ENCODE peak calls at places on chromosomes 2 and 18, in six cellular contexts. One of them, this sample, is unnamed. For H4K20me1, the result is how much of the 10 kb centered on the place peaks cover.

GRCh38 chr2:151230627-151231026 is 31.0 kb downstream of the RBM43 start:
- DNase-seq in HCT116: no peak
- DNase-seq in endothelial cell of umbilical vein: no peak
- DNase-seq in IMR-90: no peak
- DNase-seq in hepatocyte: no peak
- DNase-seq in astrocyte: no peak
- DNase-seq in this sample: peak

GRCh38 chr2:45210466-45211195 is 201.4 kb upstream of the SIX2 start:
- DNase-seq in HCT116: no peak
- DNase-seq in endothelial cell of umbilical vein: no peak
- DNase-seq in IMR-90: peak
- DNase-seq in hepatocyte: no peak
- DNase-seq in astrocyte: no peak
- DNase-seq in this sample: peak

GRCh38 chr18:29712785-29713184 is 1329.8 kb downstream of the DSC3 start:
- DNase-seq in HCT116: no peak
- DNase-seq in endothelial cell of umbilical vein: peak
- DNase-seq in IMR-90: no peak
- DNase-seq in hepatocyte: no peak
- DNase-seq in astrocyte: peak
- DNase-seq in this sample: no peak

GRCh38 chr18:13406049-13406615 is 187.6 kb downstream of the LDLRAD4 start:
- DNase-seq in HCT116: no peak
- DNase-seq in endothelial cell of umbilical vein: no peak
- DNase-seq in IMR-90: no peak
- DNase-seq in hepatocyte: no peak
- DNase-seq in astrocyte: no peak
- DNase-seq in this sample: no peak

GRCh38 chr2:241762321-241762932 is 14.2 kb upstream of the GAL3ST2 start:
- DNase-seq in HCT116: no peak
- DNase-seq in endothelial cell of umbilical vein: no peak
- DNase-seq in IMR-90: no peak
- DNase-seq in hepatocyte: no peak
- DNase-seq in astrocyte: no peak
- DNase-seq in this sample: no peak

GRCh38 chr2:111157798-111158197 is 37.1 kb downstream of the BCL2L11 start:
- DNase-seq in HCT116: no peak
- DNase-seq in endothelial cell of umbilical vein: no peak
- DNase-seq in IMR-90: no peak
- DNase-seq in hepatocyte: no peak
- DNase-seq in astrocyte: no peak
- DNase-seq in this sample: no peak

GRCh38 chr2:207128867-207129266 is 36.9 kb downstream of the KLF7 start:
- DNase-seq in HCT116: no peak
- DNase-seq in endothelial cell of umbilical vein: no peak
- DNase-seq in IMR-90: no peak
- DNase-seq in hepatocyte: no peak
- DNase-seq in astrocyte: no peak
- DNase-seq in this sample: no peak

GRCh38 chr2:157173740-157174184 is 83.7 kb upstream of the GALNT5 start:
- DNase-seq in HCT116: no peak
- DNase-seq in endothelial cell of umbilical vein: peak
- DNase-seq in IMR-90: peak
- DNase-seq in hepatocyte: peak
- DNase-seq in astrocyte: peak
- DNase-seq in this sample: peak

GRCh38 chr2:159712929-159713575 is 746 bp downstream of the MARCHF7 start:
- DNase-seq in HCT116: no peak
- DNase-seq in endothelial cell of umbilical vein: no peak
- DNase-seq in IMR-90: no peak
- DNase-seq in hepatocyte: no peak
- DNase-seq in astrocyte: no peak
- DNase-seq in this sample: peak

GRCh38 chr2:109256921-109257320 is 127.9 kb downstream of the SH3RF3 start:
- DNase-seq in HCT116: no peak
- DNase-seq in endothelial cell of umbilical vein: no peak
- DNase-seq in IMR-90: peak
- DNase-seq in hepatocyte: no peak
- DNase-seq in astrocyte: peak
- DNase-seq in this sample: no peak

GRCh38 chr2:207136872-207137271 is 28.9 kb downstream of the KLF7 start:
- DNase-seq in HCT116: no peak
- DNase-seq in endothelial cell of umbilical vein: no peak
- DNase-seq in IMR-90: no peak
- DNase-seq in hepatocyte: no peak
- DNase-seq in astrocyte: no peak
- DNase-seq in this sample: no peak

GRCh38 chr2:162215162-162215561 is 28.1 kb downstream of the FAP start:
- DNase-seq in HCT116: no peak
- DNase-seq in endothelial cell of umbilical vein: no peak
- DNase-seq in IMR-90: no peak
- DNase-seq in hepatocyte: no peak
- DNase-seq in astrocyte: no peak
- DNase-seq in this sample: no peak

GRCh38 chr2:133240505-133241230 is 327.6 kb downstream of the NCKAP5 start:
- DNase-seq in HCT116: no peak
- DNase-seq in endothelial cell of umbilical vein: peak
- DNase-seq in IMR-90: peak
- DNase-seq in hepatocyte: no peak
- DNase-seq in astrocyte: peak
- DNase-seq in this sample: peak

GRCh38 chr2:75523313-75524275 is 37.1 kb downstream of the EVA1A start:
- DNase-seq in HCT116: peak
- DNase-seq in endothelial cell of umbilical vein: peak
- DNase-seq in IMR-90: peak
- DNase-seq in hepatocyte: peak
- DNase-seq in astrocyte: peak
- DNase-seq in this sample: peak

GRCh38 chr18:47877892-47878291 is 52.6 kb downstream of the SMAD2 start:
- DNase-seq in HCT116: no peak
- DNase-seq in endothelial cell of umbilical vein: no peak
- DNase-seq in IMR-90: peak
- DNase-seq in hepatocyte: no peak
- DNase-seq in astrocyte: peak
- DNase-seq in this sample: no peak

GRCh38 chr2:234137400-234138014 is 87.0 kb downstream of the SPP2 start:
- DNase-seq in HCT116: no peak
- DNase-seq in endothelial cell of umbilical vein: peak
- DNase-seq in IMR-90: peak
- DNase-seq in hepatocyte: peak
- DNase-seq in astrocyte: peak
- DNase-seq in this sample: peak

GRCh38 chr18:52636536-52636935 is 296.5 kb downstream of the DCC start:
- DNase-seq in HCT116: no peak
- DNase-seq in endothelial cell of umbilical vein: no peak
- DNase-seq in IMR-90: no peak
- DNase-seq in hepatocyte: peak
- DNase-seq in astrocyte: no peak
- DNase-seq in this sample: no peak

GRCh38 chr2:190891913-190892312 is 11.3 kb downstream of the GLS start:
- DNase-seq in HCT116: no peak
- DNase-seq in endothelial cell of umbilical vein: no peak
- DNase-seq in IMR-90: no peak
- DNase-seq in hepatocyte: no peak
- DNase-seq in astrocyte: peak
- DNase-seq in this sample: no peak
- H4K20me1 ChIP-seq in HCT116: under half
- H4K20me1 ChIP-seq in endothelial cell of umbilical vein: under half
- H4K20me1 ChIP-seq in IMR-90: half or more
- H4K20me1 ChIP-seq in hepatocyte: half or more
- H4K20me1 ChIP-seq in astrocyte: half or more
- H4K20me1 ChIP-seq in this sample: under half

GRCh38 chr2:42978887-42979415 is 186.6 kb upstream of the HAAO start:
- DNase-seq in HCT116: no peak
- DNase-seq in endothelial cell of umbilical vein: no peak
- DNase-seq in IMR-90: no peak
- DNase-seq in hepatocyte: no peak
- DNase-seq in astrocyte: no peak
- DNase-seq in this sample: no peak
- H3K4me2 ChIP-seq in HCT116: no peak
- H3K4me2 ChIP-seq in endothelial cell of umbilical vein: no peak
- H3K4me2 ChIP-seq in IMR-90: no peak
- H3K4me2 ChIP-seq in hepatocyte: no peak
- H3K4me2 ChIP-seq in astrocyte: no peak
- H3K4me2 ChIP-seq in this sample: no peak

DNA sequence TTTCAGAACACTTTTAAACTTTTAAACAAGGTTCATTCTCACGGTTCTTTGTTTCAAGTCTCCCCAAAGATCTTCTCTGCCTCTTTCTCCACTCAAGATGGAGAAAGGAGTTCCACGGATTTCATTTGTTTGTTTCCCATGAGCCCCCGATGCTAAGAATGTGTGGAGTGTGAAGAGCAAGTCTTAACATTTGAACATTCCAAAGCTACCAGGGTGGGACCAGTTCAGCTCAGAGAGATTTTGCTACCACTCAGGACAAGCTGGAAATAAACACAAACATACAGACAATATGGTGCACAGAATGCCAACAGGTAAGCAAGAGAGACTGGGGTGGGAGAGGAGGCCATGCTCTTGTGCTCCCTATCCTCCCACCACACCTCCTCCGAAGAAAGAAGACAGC is 56.7 kb downstream of the SPRED2 start:
- DNase-seq in HCT116: no peak
- DNase-seq in endothelial cell of umbilical vein: no peak
- DNase-seq in IMR-90: no peak
- DNase-seq in hepatocyte: no peak
- DNase-seq in astrocyte: no peak
- DNase-seq in this sample: no peak
- H4K20me1 ChIP-seq in HCT116: under half
- H4K20me1 ChIP-seq in endothelial cell of umbilical vein: under half
- H4K20me1 ChIP-seq in IMR-90: under half
- H4K20me1 ChIP-seq in hepatocyte: under half
- H4K20me1 ChIP-seq in astrocyte: under half
- H4K20me1 ChIP-seq in this sample: under half

DNA sequence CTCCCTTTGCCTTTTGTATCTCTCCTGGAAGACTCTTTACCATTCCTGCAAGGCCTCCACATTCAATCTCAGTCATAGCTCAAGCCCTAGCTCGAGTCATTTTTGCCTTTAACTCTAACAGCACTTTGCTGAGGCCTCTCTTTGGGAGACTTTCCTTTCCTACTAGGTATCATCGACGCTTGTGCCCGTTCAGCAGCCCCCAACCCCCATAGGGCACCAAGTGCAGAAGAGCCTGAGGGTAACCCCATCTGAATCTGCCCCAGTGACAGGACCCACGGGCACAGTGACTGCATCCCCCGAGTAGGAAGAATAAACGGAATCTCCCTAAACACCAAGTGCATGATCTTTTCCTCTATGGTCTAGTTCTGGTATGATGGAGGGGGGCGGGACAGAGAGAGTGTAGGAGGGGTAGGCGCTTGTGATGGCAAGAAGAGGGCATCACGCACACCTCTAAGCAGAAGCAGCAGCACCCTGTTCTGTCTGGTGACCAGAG is 66.3 kb downstream of the UXS1 start:
- DNase-seq in HCT116: no peak
- DNase-seq in endothelial cell of umbilical vein: no peak
- DNase-seq in IMR-90: no peak
- DNase-seq in hepatocyte: no peak
- DNase-seq in astrocyte: no peak
- DNase-seq in this sample: no peak
- H3K4me2 ChIP-seq in HCT116: no peak
- H3K4me2 ChIP-seq in endothelial cell of umbilical vein: no peak
- H3K4me2 ChIP-seq in IMR-90: no peak
- H3K4me2 ChIP-seq in hepatocyte: peak
- H3K4me2 ChIP-seq in astrocyte: no peak
- H3K4me2 ChIP-seq in this sample: no peak

DNA sequence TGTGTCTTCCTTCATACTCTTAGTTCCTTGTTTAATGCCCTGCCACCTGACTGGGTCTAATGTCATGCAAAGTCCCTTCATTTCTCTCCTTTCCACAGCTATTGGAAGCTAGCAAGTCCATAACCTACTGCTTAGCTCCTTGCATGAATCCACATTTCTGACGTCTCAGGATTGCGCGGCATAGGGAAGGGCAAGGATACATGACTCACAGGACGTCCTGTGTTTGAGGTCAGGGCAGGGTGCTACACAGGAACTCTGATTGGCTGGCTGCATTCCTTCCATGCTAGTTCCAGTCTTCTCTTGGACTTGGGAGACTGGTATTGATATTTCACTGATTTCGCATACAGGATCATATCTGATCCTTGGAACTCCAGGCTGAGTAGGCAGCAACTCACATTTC is 137.9 kb downstream of the CDH2 start:
- DNase-seq in HCT116: no peak
- DNase-seq in endothelial cell of umbilical vein: peak
- DNase-seq in IMR-90: peak
- DNase-seq in hepatocyte: peak
- DNase-seq in astrocyte: peak
- DNase-seq in this sample: peak
- H4K20me1 ChIP-seq in HCT116: under half
- H4K20me1 ChIP-seq in endothelial cell of umbilical vein: under half
- H4K20me1 ChIP-seq in IMR-90: under half
- H4K20me1 ChIP-seq in hepatocyte: under half
- H4K20me1 ChIP-seq in astrocyte: under half
- H4K20me1 ChIP-seq in this sample: under half

GRCh38 chr2:237490009-237490804 is 3.2 kb downstream of the MLPH start:
- DNase-seq in HCT116: no peak
- DNase-seq in endothelial cell of umbilical vein: no peak
- DNase-seq in IMR-90: no peak
- DNase-seq in hepatocyte: peak
- DNase-seq in astrocyte: no peak
- DNase-seq in this sample: no peak
- H3K4me2 ChIP-seq in HCT116: peak
- H3K4me2 ChIP-seq in endothelial cell of umbilical vein: no peak
- H3K4me2 ChIP-seq in IMR-90: no peak
- H3K4me2 ChIP-seq in hepatocyte: peak
- H3K4me2 ChIP-seq in astrocyte: peak
- H3K4me2 ChIP-seq in this sample: no peak

GRCh38 chr18:55309249-55309648 is 278.7 kb downstream of the TCF4 start:
- DNase-seq in HCT116: no peak
- DNase-seq in endothelial cell of umbilical vein: no peak
- DNase-seq in IMR-90: no peak
- DNase-seq in hepatocyte: no peak
- DNase-seq in astrocyte: no peak
- DNase-seq in this sample: no peak

GRCh38 chr18:55306338-55306737 is 281.7 kb downstream of the TCF4 start:
- DNase-seq in HCT116: no peak
- DNase-seq in endothelial cell of umbilical vein: no peak
- DNase-seq in IMR-90: no peak
- DNase-seq in hepatocyte: no peak
- DNase-seq in astrocyte: no peak
- DNase-seq in this sample: no peak

GRCh38 chr18:55310863-55311262 is 277.1 kb downstream of the TCF4 start:
- DNase-seq in HCT116: no peak
- DNase-seq in endothelial cell of umbilical vein: no peak
- DNase-seq in IMR-90: no peak
- DNase-seq in hepatocyte: no peak
- DNase-seq in astrocyte: no peak
- DNase-seq in this sample: no peak

GRCh38 chr18:55307505-55307904 is 280.5 kb downstream of the TCF4 start:
- DNase-seq in HCT116: no peak
- DNase-seq in endothelial cell of umbilical vein: no peak
- DNase-seq in IMR-90: no peak
- DNase-seq in hepatocyte: no peak
- DNase-seq in astrocyte: no peak
- DNase-seq in this sample: no peak

GRCh38 chr18:55310044-55310676 is 277.8 kb downstream of the TCF4 start:
- DNase-seq in HCT116: no peak
- DNase-seq in endothelial cell of umbilical vein: no peak
- DNase-seq in IMR-90: no peak
- DNase-seq in hepatocyte: no peak
- DNase-seq in astrocyte: no peak
- DNase-seq in this sample: no peak
- H4K20me1 ChIP-seq in HCT116: under half
- H4K20me1 ChIP-seq in endothelial cell of umbilical vein: half or more
- H4K20me1 ChIP-seq in IMR-90: under half
- H4K20me1 ChIP-seq in hepatocyte: under half
- H4K20me1 ChIP-seq in astrocyte: under half
- H4K20me1 ChIP-seq in this sample: under half